ENCODE peak calls at places on chromosome 11, in six cellular contexts. Q, L, J, Y, G and H are unnamed samples.

GRCh38 chr11:587978-588380 is 11.7 kb downstream of the PHRF1 start:
- DNase-seq in J (no peak), Y (no peak), L (no peak), G (no peak), Q (no peak), H (no peak)

GRCh38 chr11:69195819-69196218 is 40.1 kb downstream of the SMIM38 start:
- DNase-seq in L (no peak), Y (no peak), J (no peak), G (no peak), Q (no peak), H (no peak)

GRCh38 chr11:33869511-33870422 is 22.1 kb downstream of the LMO2 start:
- DNase-seq in Y (no peak), L (no peak), Q (peak; percentile 84), J (no peak), G (no peak), H (no peak)

GRCh38 chr11:129608711-129609110 is 206.9 kb upstream of the TMEM45B start:
- DNase-seq in L (no peak), J (no peak), G (no peak), Y (no peak), Q (no peak), H (no peak)

GRCh38 chr11:20631525-20632168 is 32.2 kb downstream of the SLC6A5 start:
- DNase-seq in Q (no peak), Y (no peak), L (no peak), G (no peak), J (no peak), H (no peak)

GRCh38 chr11:36092314-36093030 is 148.6 kb downstream of the LDLRAD3 start:
- DNase-seq in G (no peak), L (no peak), Q (no peak), Y (no peak), J (no peak), H (no peak)

GRCh38 chr11:59901306-59901705 is 22.7 kb downstream of the OOSP3 start:
- DNase-seq in J (no peak), G (no peak), Q (no peak), L (no peak), Y (no peak), H (no peak)

GRCh38 chr11:129145276-129145675 is 46.8 kb downstream of the ARHGAP32 start:
- DNase-seq in Q (no peak), G (no peak), Y (no peak), J (no peak), L (no peak), H (no peak)

GRCh38 chr11:13596601-13597000 is 71.9 kb upstream of the FAR1 start:
- DNase-seq in J (no peak), G (no peak), Y (no peak), Q (no peak), L (no peak), H (no peak)

GRCh38 chr11:32960553-32961164 is 55.0 kb upstream of the DEPDC7 start:
- DNase-seq in J (no peak), Y (no peak), Q (peak; percentile 30), L (no peak), G (no peak), H (no peak)

GRCh38 chr11:30585892-30586250 is 282 bp downstream of the MPPED2 start:
- DNase-seq in Q (peak; percentile 82), L (no peak), Y (no peak), J (peak; percentile 13), G (peak; percentile 68), H (no peak)

GRCh38 chr11:19117760-19118097 is 761 bp downstream of the ZDHHC13 start:
- DNase-seq in L (no peak), Y (no peak), G (no peak), J (no peak), Q (no peak), H (no peak)

GRCh38 chr11:86103808-86104207 is 34.9 kb upstream of the PICALM start:
- DNase-seq in Y (no peak), Q (no peak), L (no peak), J (no peak), G (no peak), H (no peak)

GRCh38 chr11:68684385-68685356 is at the start of gene GAL:
- DNase-seq in L (no peak), G (peak; percentile 56), J (no peak), Y (no peak), Q (peak; percentile 91), H (no peak)

GRCh38 chr11:613369-613968 is 2.3 kb downstream of the IRF7 start:
- DNase-seq in J (peak; percentile 36), Q (peak; percentile 88), Y (peak; percentile 86), L (no peak), G (no peak), H (peak; percentile 92)

GRCh38 chr11:123054301-123055065 is 7.5 kb downstream of the HSPA8 start:
- DNase-seq in Y (no peak), Q (peak; percentile 75), J (no peak), G (no peak), L (no peak), H (no peak)

GRCh38 chr11:106875013-106875412 is 143.3 kb downstream of the GUCY1A2 start:
- DNase-seq in L (no peak), J (no peak), Q (no peak), G (no peak), Y (no peak), H (no peak)

GRCh38 chr11:117045196-117045595 is 53.0 kb downstream of the SIK3 start:
- DNase-seq in Q (no peak), L (no peak), G (no peak), Y (no peak), J (no peak), H (no peak)

GRCh38 chr11:88535916-88536547 is 198.5 kb upstream of the CTSC start:
- DNase-seq in G (no peak), Y (no peak), J (no peak), Q (no peak), L (no peak), H (no peak)

GRCh38 chr11:16153951-16154350 is 202.4 kb downstream of the SOX6 start:
- DNase-seq in L (no peak), J (no peak), Y (no peak), G (no peak), Q (no peak), H (no peak)

GRCh38 chr11:68040121-68040956 is 1.5 kb downstream of the TCIRG1 start:
- DNase-seq in Q (peak; percentile 86), G (peak; percentile 88), J (peak; percentile 70), Y (peak; percentile 75), L (peak; percentile 94), H (peak; percentile 89)

GRCh38 chr11:23278121-23278520 is 417.8 kb upstream of the CCDC179 start:
- DNase-seq in Q (no peak), L (no peak), G (no peak), Y (no peak), J (no peak), H (no peak)

GRCh38 chr11:77093056-77093891 is 9.4 kb upstream of the OMP start:
- DNase-seq in Y (no peak), J (no peak), Q (no peak), L (no peak), G (peak; percentile 61), H (no peak)

GRCh38 chr11:16430674-16431073 is 74.3 kb upstream of the SOX6 start:
- DNase-seq in L (no peak), Y (no peak), G (no peak), J (no peak), Q (no peak), H (no peak)

GRCh38 chr11:120137611-120138521 is at the start of gene TRIM29:
- DNase-seq in L (peak; percentile 81), Q (peak; percentile 35), J (no peak), G (peak; percentile 48), Y (peak; percentile 37), H (peak; percentile 85)

GRCh38 chr11:92382311-92382710 is 157.7 kb downstream of the FAT3 start:
- DNase-seq in L (no peak), Q (no peak), Y (no peak), G (no peak), J (no peak), H (no peak)

GRCh38 chr11:9138612-9139579 is 47.5 kb upstream of the SCUBE2 start:
- DNase-seq in Q (no peak), J (peak; percentile 49), Y (peak; percentile 54), G (no peak), L (no peak), H (no peak)

GRCh38 chr11:82398300-82398815 is 335.3 kb downstream of the FAM181B start:
- DNase-seq in Y (no peak), J (peak; percentile 37), Q (no peak), L (no peak), G (peak; percentile 68), H (no peak)

GRCh38 chr11:87430821-87431220 is 393.1 kb downstream of the TMEM135 start:
- DNase-seq in L (peak; percentile 85), G (no peak), Y (no peak), Q (no peak), J (no peak), H (no peak)

GRCh38 chr11:60785806-60786361 is 751 bp downstream of the MS4A10 start:
- DNase-seq in J (no peak), Y (no peak), G (peak; percentile 37), L (no peak), Q (no peak), H (no peak)

GRCh38 chr11:2088746-2089535 is 50.2 kb downstream of the IGF2 start:
- DNase-seq in L (no peak), J (no peak), G (peak; percentile 25), Y (peak; percentile 10), Q (no peak), H (no peak)

DNA sequence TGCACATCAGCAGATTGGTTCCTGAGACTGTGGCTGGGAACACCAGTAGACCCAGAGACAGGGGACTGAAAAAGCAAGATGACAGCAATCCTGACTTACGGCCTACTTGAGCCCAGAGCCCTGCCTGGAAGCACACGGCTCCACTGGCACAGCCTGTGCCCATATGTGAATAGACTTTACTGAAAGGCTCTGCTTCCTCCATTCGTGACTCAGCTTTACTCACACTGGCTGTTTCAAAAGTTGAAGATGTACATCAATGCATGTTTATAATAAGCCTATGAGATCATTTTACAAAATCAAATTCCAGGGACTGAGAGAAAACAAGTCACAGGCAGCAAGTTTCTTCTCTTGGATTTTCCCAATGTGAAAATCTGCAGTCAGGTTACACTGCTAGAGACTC is 134.7 kb upstream of the TEAD1 start:
- DNase-seq in L (no peak), Q (no peak), Y (no peak), J (no peak), G (no peak), H (no peak)
- H3K4me1 ChIP-seq in L (peaks cover 19% of the 10 kb centered on the region), Q (peaks cover 49% of the 10 kb centered on the region), Y (peaks cover 52% of the 10 kb centered on the region), J (peaks cover 15% of the 10 kb centered on the region), G (peaks cover 49% of the 10 kb centered on the region), H (peaks cover 21% of the 10 kb centered on the region)

DNA sequence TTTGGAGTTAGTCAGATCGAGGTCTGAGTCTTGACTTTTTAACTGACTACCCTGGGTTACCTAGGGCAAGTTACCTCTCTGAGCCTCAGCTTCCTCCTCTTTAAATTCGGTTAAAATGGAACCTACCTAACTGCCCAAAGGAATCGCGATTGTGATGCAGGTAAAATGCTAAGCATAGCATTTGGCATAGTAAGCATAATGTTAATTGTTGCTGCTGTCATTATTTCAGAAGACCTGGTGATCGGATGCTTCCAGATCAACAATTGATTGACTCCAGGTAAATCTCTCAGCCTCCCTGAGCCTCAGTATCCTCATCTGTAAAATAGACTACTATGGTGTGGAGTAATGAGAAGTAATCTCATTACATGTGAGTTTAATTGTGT is 550 bp upstream of the SLC43A1 start:
- DNase-seq in G (no peak), Q (no peak), L (no peak), Y (no peak), J (no peak), H (no peak)
- TF ChIP-seq EP300 in G (no peak), Q (no peak), L (no peak), Y (no peak), J (no peak), H (no peak)

GRCh38 chr11:71544525-71545214 is 3.5 kb upstream of the KRTAP5-9 start:
- DNase-seq in Q (no peak), L (no peak), G (no peak), J (no peak), Y (no peak), H (no peak)
- H3K36me3 ChIP-seq in Q (no peaks in the 10 kb centered on the region), L (no peaks in the 10 kb centered on the region), G (no peaks in the 10 kb centered on the region), J (no peaks in the 10 kb centered on the region), Y (no peaks in the 10 kb centered on the region), H (no peaks in the 10 kb centered on the region)

GRCh38 chr11:110759972-110760381 is 47.7 kb upstream of the ARHGAP20 start:
- DNase-seq in G (no peak), J (no peak), L (no peak), Y (peak; percentile 74), Q (no peak), H (no peak)
- H3K4me1 ChIP-seq in G (peaks cover 7% of the 10 kb centered on the region), J (peaks cover 9% of the 10 kb centered on the region), L (peaks cover 5% of the 10 kb centered on the region), Y (peaks cover 62% of the 10 kb centered on the region), Q (peaks cover 16% of the 10 kb centered on the region), H (peaks cover 8% of the 10 kb centered on the region)